ENCODE peak calls at places on chromosomes 11 and 22, in five cellular contexts. One of them, this sample, is unnamed.

GRCh38 chr22:25137577-25138525 is 61.8 kb upstream of the CRYBB3 start:
- DNase-seq in GM12891: no peak
- DNase-seq in A549: no peak
- DNase-seq in suprapubic skin: no peak
- DNase-seq in body of pancreas: peak; percentile 28
- DNase-seq in this sample: no peak

GRCh38 chr11:20353829-20354434 is 9.6 kb upstream of the HTATIP2 start:
- DNase-seq in body of pancreas: peak; percentile 38
- DNase-seq in A549: peak; percentile 44
- DNase-seq in suprapubic skin: no peak
- DNase-seq in GM12891: no peak
- DNase-seq in this sample: no peak

GRCh38 chr11:42462558-42463310 is 849.1 kb upstream of the API5 start:
- DNase-seq in body of pancreas: no peak
- DNase-seq in suprapubic skin: no peak
- DNase-seq in A549: no peak
- DNase-seq in GM12891: no peak
- DNase-seq in this sample: no peak

GRCh38 chr11:69909561-69910518 is 90.6 kb upstream of the FGF3 start:
- DNase-seq in body of pancreas: no peak
- DNase-seq in suprapubic skin: no peak
- DNase-seq in GM12891: no peak
- DNase-seq in A549: no peak
- DNase-seq in this sample: no peak

GRCh38 chr11:5881756-5882155 is 1.3 kb downstream of the OR52E4 start:
- DNase-seq in suprapubic skin: no peak
- DNase-seq in body of pancreas: no peak
- DNase-seq in A549: no peak
- DNase-seq in GM12891: no peak
- DNase-seq in this sample: no peak

GRCh38 chr11:3169952-3170755 is 5.0 kb upstream of the OSBPL5 start:
- DNase-seq in GM12891: peak; percentile 2
- DNase-seq in A549: no peak
- DNase-seq in suprapubic skin: no peak
- DNase-seq in body of pancreas: peak; percentile 11
- DNase-seq in this sample: no peak

GRCh38 chr11:60769273-60769672 is 12.6 kb downstream of the MS4A15 start:
- DNase-seq in body of pancreas: no peak
- DNase-seq in A549: no peak
- DNase-seq in suprapubic skin: no peak
- DNase-seq in GM12891: no peak
- DNase-seq in this sample: no peak

GRCh38 chr11:119126675-119127268 is 5.4 kb downstream of the HINFP start:
- DNase-seq in GM12891: no peak
- DNase-seq in suprapubic skin: no peak
- DNase-seq in body of pancreas: no peak
- DNase-seq in A549: no peak
- DNase-seq in this sample: no peak

GRCh38 chr22:46149998-46150549 is at the start of gene PPARA:
- DNase-seq in body of pancreas: peak; percentile 95
- DNase-seq in suprapubic skin: peak; percentile 93
- DNase-seq in GM12891: peak; percentile 98
- DNase-seq in A549: peak; percentile 78
- DNase-seq in this sample: peak; percentile 99

GRCh38 chr11:26993965-26994446 is at the start of gene FIBIN:
- DNase-seq in suprapubic skin: peak; percentile 79
- DNase-seq in GM12891: no peak
- DNase-seq in A549: no peak
- DNase-seq in body of pancreas: peak; percentile 12
- DNase-seq in this sample: no peak
- TF ChIP-seq POLR2A in suprapubic skin: no peak
- TF ChIP-seq POLR2A in GM12891: no peak
- TF ChIP-seq POLR2A in A549: no peak
- TF ChIP-seq POLR2A in body of pancreas: peak; percentile 18
- TF ChIP-seq POLR2A in this sample: no peak

DNA sequence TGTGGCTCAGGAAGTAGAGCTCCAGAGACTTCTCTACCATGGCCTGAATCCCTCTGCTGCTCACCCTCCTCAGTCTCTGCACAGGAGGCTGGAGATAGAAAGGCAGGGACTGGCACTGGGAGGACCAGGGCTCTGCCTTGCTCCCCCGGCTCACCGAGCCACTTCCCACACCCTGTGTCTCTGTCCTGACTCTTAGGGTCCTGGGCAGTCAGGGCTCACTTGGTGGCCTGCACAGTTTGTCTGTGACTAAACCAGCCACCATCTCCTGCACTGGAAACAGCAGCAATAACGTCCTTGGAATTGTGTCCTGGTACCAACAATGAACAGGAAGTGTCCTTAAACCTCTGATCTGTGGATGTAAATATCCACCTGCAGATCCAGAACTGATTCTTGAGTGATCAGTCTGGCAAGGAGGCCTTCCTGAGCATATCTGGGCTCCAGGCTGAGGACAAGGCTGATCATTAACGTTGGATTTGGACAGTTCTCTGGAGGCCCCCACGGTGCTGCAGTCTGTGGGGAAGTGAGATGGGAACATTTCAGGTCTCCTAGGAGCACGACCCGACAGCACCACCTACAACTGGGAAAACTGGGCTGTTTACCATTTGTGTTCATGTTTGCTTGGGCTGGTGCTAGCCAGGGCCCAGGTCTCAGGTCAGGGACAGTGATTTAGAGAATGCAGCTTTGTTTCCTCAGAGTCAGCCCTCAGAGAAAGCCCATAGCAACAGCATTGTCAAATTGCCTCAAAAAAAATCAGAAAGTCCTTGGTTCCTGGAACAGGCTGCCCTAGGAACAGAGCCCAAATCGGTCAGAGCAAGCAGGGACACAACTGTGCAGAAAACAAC is 82.5 kb downstream of the ZNF280B start:
- DNase-seq in GM12891: no peak
- DNase-seq in body of pancreas: no peak
- DNase-seq in suprapubic skin: no peak
- DNase-seq in A549: no peak
- DNase-seq in this sample: no peak
- TF ChIP-seq POLR2A in GM12891: no peak
- TF ChIP-seq POLR2A in body of pancreas: no peak
- TF ChIP-seq POLR2A in suprapubic skin: no peak
- TF ChIP-seq POLR2A in A549: no peak
- TF ChIP-seq POLR2A in this sample: no peak

GRCh38 chr22:49997221-49997599 is 15.4 kb downstream of the IL17REL start:
- DNase-seq in GM12891: no peak
- DNase-seq in suprapubic skin: peak; percentile 79
- DNase-seq in A549: no peak
- DNase-seq in body of pancreas: no peak
- DNase-seq in this sample: no peak
- TF ChIP-seq POLR2A in GM12891: no peak
- TF ChIP-seq POLR2A in suprapubic skin: no peak
- TF ChIP-seq POLR2A in A549: no peak
- TF ChIP-seq POLR2A in body of pancreas: no peak
- TF ChIP-seq POLR2A in this sample: no peak

GRCh38 chr22:19797631-19798319 is 37.2 kb downstream of the TBX1 start:
- DNase-seq in body of pancreas: no peak
- DNase-seq in A549: no peak
- DNase-seq in suprapubic skin: no peak
- DNase-seq in GM12891: no peak
- DNase-seq in this sample: no peak
- TF ChIP-seq POLR2A in body of pancreas: no peak
- TF ChIP-seq POLR2A in A549: no peak
- TF ChIP-seq POLR2A in suprapubic skin: no peak
- TF ChIP-seq POLR2A in GM12891: no peak
- TF ChIP-seq POLR2A in this sample: no peak

GRCh38 chr11:78022397-78023396 is at the start of gene KCTD14:
- DNase-seq in suprapubic skin: no peak
- DNase-seq in GM12891: no peak
- DNase-seq in A549: no peak
- DNase-seq in body of pancreas: peak; percentile 79
- DNase-seq in this sample: no peak
- TF ChIP-seq POLR2A in suprapubic skin: no peak
- TF ChIP-seq POLR2A in GM12891: no peak
- TF ChIP-seq POLR2A in A549: no peak
- TF ChIP-seq POLR2A in body of pancreas: peak; percentile 84
- TF ChIP-seq POLR2A in this sample: no peak

DNA sequence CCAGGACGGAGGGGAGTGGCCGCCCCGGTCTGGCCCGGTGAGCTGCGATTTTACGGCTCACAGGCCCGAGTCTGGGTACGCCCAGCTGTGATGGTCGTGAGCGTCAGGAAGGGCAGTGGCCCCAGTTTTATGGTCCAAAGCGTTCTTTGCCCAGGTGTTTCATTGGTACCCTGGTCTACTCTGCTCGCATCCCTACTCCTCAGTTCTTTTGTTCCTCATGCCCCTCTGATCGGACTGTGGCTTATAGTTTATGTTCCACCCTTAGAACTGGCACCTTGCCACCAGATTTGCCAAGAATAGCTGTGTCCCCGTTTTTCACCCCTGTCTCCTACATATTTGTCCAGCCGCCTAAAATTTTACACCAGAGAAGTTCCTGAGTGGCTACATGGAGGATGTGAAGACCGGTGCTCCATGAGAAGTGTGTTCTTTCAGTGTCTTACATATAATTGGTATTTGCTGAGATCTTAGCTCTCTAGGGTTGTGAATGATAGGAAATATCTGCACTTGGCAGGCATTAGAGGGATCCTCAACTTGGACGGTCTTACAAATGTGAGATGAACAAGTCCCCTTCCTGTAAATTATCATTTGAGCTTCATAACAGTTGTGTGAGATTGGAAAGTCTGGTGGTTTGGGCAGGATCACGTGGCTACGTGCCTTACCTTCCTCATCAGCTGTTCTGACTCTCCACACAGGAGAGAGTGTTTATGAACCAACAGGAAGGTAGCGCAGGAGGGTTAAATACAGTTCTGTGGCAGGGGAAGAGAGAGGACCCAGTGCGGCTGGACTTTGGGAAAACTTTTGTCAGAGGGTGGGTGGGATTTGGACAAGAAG is 1.1 kb downstream of the PANX1 start:
- DNase-seq in suprapubic skin: no peak
- DNase-seq in A549: no peak
- DNase-seq in GM12891: no peak
- DNase-seq in body of pancreas: peak; percentile 34
- DNase-seq in this sample: no peak
- TF ChIP-seq POLR2A in suprapubic skin: no peak
- TF ChIP-seq POLR2A in A549: no peak
- TF ChIP-seq POLR2A in GM12891: no peak
- TF ChIP-seq POLR2A in body of pancreas: no peak
- TF ChIP-seq POLR2A in this sample: no peak

GRCh38 chr11:93820847-93821246 is 29.6 kb downstream of the VSTM5 start:
- DNase-seq in A549: no peak
- DNase-seq in body of pancreas: no peak
- DNase-seq in suprapubic skin: no peak
- DNase-seq in GM12891: no peak
- DNase-seq in this sample: no peak

GRCh38 chr11:93821617-93822016 is 28.8 kb downstream of the VSTM5 start:
- DNase-seq in body of pancreas: no peak
- DNase-seq in A549: no peak
- DNase-seq in suprapubic skin: no peak
- DNase-seq in GM12891: no peak
- DNase-seq in this sample: no peak

GRCh38 chr11:93817426-93818348 is 32.7 kb downstream of the VSTM5 start:
- DNase-seq in A549: no peak
- DNase-seq in body of pancreas: no peak
- DNase-seq in GM12891: no peak
- DNase-seq in suprapubic skin: no peak
- DNase-seq in this sample: no peak

GRCh38 chr11:93822359-93822758 is 28.1 kb downstream of the VSTM5 start:
- DNase-seq in A549: no peak
- DNase-seq in GM12891: no peak
- DNase-seq in suprapubic skin: no peak
- DNase-seq in body of pancreas: no peak
- DNase-seq in this sample: no peak

GRCh38 chr11:93820085-93820710 is 30.2 kb downstream of the VSTM5 start:
- DNase-seq in body of pancreas: no peak
- DNase-seq in suprapubic skin: no peak
- DNase-seq in GM12891: no peak
- DNase-seq in A549: no peak
- DNase-seq in this sample: no peak
- TF ChIP-seq POLR2A in body of pancreas: no peak
- TF ChIP-seq POLR2A in suprapubic skin: no peak
- TF ChIP-seq POLR2A in GM12891: no peak
- TF ChIP-seq POLR2A in A549: no peak
- TF ChIP-seq POLR2A in this sample: no peak

DNA sequence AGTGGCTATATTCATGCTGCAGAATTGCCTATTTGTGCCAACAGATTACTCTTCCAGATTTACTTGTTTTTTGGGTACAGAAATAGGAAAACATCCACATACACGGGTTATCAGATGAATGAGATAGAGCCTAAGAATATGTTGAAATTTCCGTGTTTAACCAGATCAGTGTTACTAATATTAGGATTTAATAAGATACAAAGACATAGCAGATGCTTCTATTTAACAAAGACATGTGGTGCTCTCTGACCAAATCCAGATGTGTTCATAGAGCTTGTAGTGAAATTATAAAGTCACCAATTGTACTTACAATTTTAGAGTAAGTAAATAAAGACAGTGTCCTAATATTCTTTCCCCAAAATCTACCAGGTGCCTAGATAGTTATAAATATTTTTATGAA is 208.0 kb downstream of the CASP12 start:
- DNase-seq in A549: no peak
- DNase-seq in body of pancreas: no peak
- DNase-seq in suprapubic skin: no peak
- DNase-seq in GM12891: no peak
- DNase-seq in this sample: no peak
- TF ChIP-seq POLR2A in A549: no peak
- TF ChIP-seq POLR2A in body of pancreas: no peak
- TF ChIP-seq POLR2A in suprapubic skin: no peak
- TF ChIP-seq POLR2A in GM12891: no peak
- TF ChIP-seq POLR2A in this sample: no peak

DNA sequence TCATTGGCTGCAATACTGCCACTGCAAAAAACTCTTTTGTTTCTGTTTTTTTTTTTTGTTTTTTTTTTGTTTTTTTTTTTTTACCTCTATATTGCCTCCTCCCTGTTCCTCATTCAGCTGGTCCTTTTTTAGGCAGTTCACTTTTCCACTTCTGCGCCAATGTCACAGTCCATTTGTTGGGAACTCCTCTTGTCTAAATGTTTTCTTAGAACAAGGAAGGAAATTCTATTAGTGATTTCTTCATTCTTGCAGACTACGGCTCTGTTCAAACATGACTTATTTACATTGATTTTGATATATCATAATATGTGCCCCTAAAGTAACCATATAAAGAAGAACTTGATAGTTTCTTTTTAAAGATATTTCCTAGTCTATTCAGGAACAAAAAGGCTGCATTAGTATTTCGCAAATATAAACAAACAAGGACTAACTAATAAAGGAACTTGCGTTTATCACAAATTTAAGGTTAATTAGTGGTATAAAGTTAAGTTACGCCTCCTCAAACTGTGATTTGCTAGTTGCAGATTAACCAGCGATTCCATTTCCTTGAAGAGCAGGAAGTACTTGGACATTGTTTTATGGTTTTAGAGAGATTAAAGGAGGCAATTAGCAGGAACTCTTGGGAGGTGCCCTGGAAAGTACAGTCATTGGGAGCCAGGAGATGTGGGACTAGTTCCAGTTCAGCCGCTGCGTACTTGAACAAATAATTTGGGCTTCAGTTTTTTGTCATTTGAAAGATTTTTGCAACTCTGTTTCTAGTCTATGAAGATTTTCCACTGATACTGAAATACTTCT is 3.1 kb downstream of the FAM118B start:
- DNase-seq in GM12891: no peak
- DNase-seq in A549: no peak
- DNase-seq in body of pancreas: no peak
- DNase-seq in suprapubic skin: no peak
- DNase-seq in this sample: no peak
- TF ChIP-seq POLR2A in GM12891: no peak
- TF ChIP-seq POLR2A in A549: no peak
- TF ChIP-seq POLR2A in body of pancreas: no peak
- TF ChIP-seq POLR2A in suprapubic skin: no peak
- TF ChIP-seq POLR2A in this sample: no peak